ENCODE peak calls at places on chromosomes 4 and X, in nine cellular contexts. R is activated B cell treated with CpG ODN at 0.5 μM for 24 hours; D is GM12865; I is iPS-NIHi11; O is GM23248; N is activated T-helper 1 cell treated with anti-CD3 and anti-CD28 coated beads, Interleukin-2, amount 50 U/mL, for 16 hours; L is choroid plexus epithelial cell; F is ELR; A is fibroblast of the conjunctiva. H is an unnamed sample.

GRCh38 chrX:19839770-19840254 is 47.6 kb downstream of the SH3KBP1 start:
- DNase-seq in R (no peak), D (peak; percentile 68), I (no peak), O (no peak), N (no peak), L (no peak), F (peak; percentile 8), A (no peak), H (no peak)

GRCh38 chr4:24887881-24888430 is 24.9 kb downstream of the CCDC149 start:
- DNase-seq in R (no peak), D (no peak), I (no peak), O (no peak), N (no peak), L (no peak), F (no peak), A (no peak), H (no peak)

GRCh38 chrX:146614693-146615524 is 194.7 kb upstream of the CXorf51B start:
- DNase-seq in R (no peak), D (no peak), I (no peak), O (no peak), N (no peak), L (no peak), F (no peak), A (no peak), H (no peak)

GRCh38 chrX:46630141-46630540 is 56.6 kb downstream of the CHST7 start:
- DNase-seq in R (no peak), D (no peak), I (no peak), O (peak; percentile 53), N (no peak), L (peak; percentile 47), F (peak; percentile 38), A (no peak), H (no peak)

GRCh38 chr4:122827258-122827887 is 742 bp downstream of the FGF2 start:
- DNase-seq in R (peak; percentile 43), D (peak; percentile 81), I (peak; percentile 57), O (peak; percentile 65), N (no peak), L (peak; percentile 39), F (peak; percentile 57), A (no peak), H (peak; percentile 71)

GRCh38 chrX:138925330-138925729 is 213.8 kb upstream of the FGF13 start:
- DNase-seq in R (no peak), D (no peak), I (no peak), O (peak; percentile 92), N (no peak), L (peak; percentile 8), F (peak; percentile 58), A (peak; percentile 76), H (no peak)

GRCh38 chr4:73309211-73309610 is 50.6 kb upstream of the ANKRD17 start:
- DNase-seq in R (no peak), D (no peak), I (no peak), O (peak; percentile 74), N (no peak), L (peak; percentile 57), F (peak; percentile 81), A (no peak), H (no peak)

GRCh38 chr4:112520598-112521122 is 4.7 kb upstream of the NEUROG2 start:
- DNase-seq in R (no peak), D (no peak), I (no peak), O (no peak), N (no peak), L (no peak), F (no peak), A (no peak), H (no peak)

GRCh38 chrX:72621163-72621562 is 48.5 kb upstream of the HDAC8 start:
- DNase-seq in R (no peak), D (no peak), I (no peak), O (peak; percentile 6), N (no peak), L (no peak), F (peak; percentile 34), A (no peak), H (no peak)

GRCh38 chr4:177573487-177573886 is 131.2 kb upstream of the AGA start:
- DNase-seq in R (no peak), D (no peak), I (no peak), O (peak; percentile 87), N (no peak), L (peak; percentile 77), F (peak; percentile 91), A (peak; percentile 74), H (no peak)

GRCh38 chr4:28723371-28723770 is 1862.7 kb downstream of the STIM2 start:
- DNase-seq in R (no peak), D (no peak), I (peak; percentile 10), O (no peak), N (no peak), L (no peak), F (no peak), A (no peak), H (no peak)

GRCh38 chr4:87783781-87784180 is 15.6 kb upstream of the IBSP start:
- DNase-seq in R (no peak), D (no peak), I (no peak), O (no peak), N (no peak), L (no peak), F (no peak), A (no peak), H (no peak)

GRCh38 chrX:120741452-120741851 is 111.6 kb upstream of the C1GALT1C1 start:
- DNase-seq in R (no peak), D (no peak), I (no peak), O (no peak), N (no peak), L (no peak), F (peak; percentile 44), A (no peak), H (no peak)

GRCh38 chr4:24662065-24662464 is 77.7 kb upstream of the DHX15 start:
- DNase-seq in R (no peak), D (no peak), I (no peak), O (no peak), N (no peak), L (no peak), F (no peak), A (no peak), H (no peak)

GRCh38 chr4:83489711-83490326 is 4.9 kb upstream of the ABRAXAS1 start:
- DNase-seq in R (no peak), D (no peak), I (no peak), O (no peak), N (no peak), L (no peak), F (no peak), A (no peak), H (no peak)

GRCh38 chrX:69232945-69233344 is 67.7 kb upstream of the PJA1 start:
- DNase-seq in R (no peak), D (no peak), I (no peak), O (peak; percentile 6), N (no peak), L (peak; percentile 13), F (no peak), A (no peak), H (no peak)

GRCh38 chrX:37646254-37646653 is 39.3 kb upstream of the XK start:
- DNase-seq in R (no peak), D (no peak), I (no peak), O (no peak), N (no peak), L (peak; percentile 3), F (peak; percentile 0), A (no peak), H (no peak)

GRCh38 chr4:128916832-128917231 is 107.3 kb downstream of the JADE1 start:
- DNase-seq in R (peak; percentile 16), D (peak; percentile 44), I (no peak), O (no peak), N (no peak), L (no peak), F (no peak), A (no peak), H (no peak)

GRCh38 chr4:80705311-80705710 is 325.2 kb upstream of the BMP3 start:
- DNase-seq in R (no peak), D (no peak), I (no peak), O (peak; percentile 2), N (no peak), L (no peak), F (no peak), A (no peak), H (no peak)

GRCh38 chr4:20318011-20318898 is 66.5 kb downstream of the SLIT2 start:
- DNase-seq in R (no peak), D (peak; percentile 19), I (no peak), O (peak; percentile 31), N (no peak), L (no peak), F (no peak), A (peak; percentile 41), H (no peak)

GRCh38 chr4:182880387-182881356 is 36.5 kb downstream of the DCTD start:
- DNase-seq in R (no peak), D (no peak), I (no peak), O (no peak), N (no peak), L (no peak), F (no peak), A (no peak), H (no peak)